ENCODE peak calls at places on chromosomes 4 and X, in seven cellular contexts. Z is Calu3, R is right lobe of liver, E is heart left ventricle, Y is WTC11, I is adrenal gland, V is left lung. F is an unnamed sample.

GRCh38 chrX:33923262-33923661 is 208.9 kb downstream of the FAM47A start:
- DNase-seq in Z (peak; percentile 12), R (no peak), E (no peak), Y (no peak), I (no peak), V (no peak), F (no peak)

GRCh38 chrX:35439042-35439639 is 359.0 kb upstream of the MAGEB16 start:
- DNase-seq in Z (no peak), R (no peak), E (no peak), Y (no peak), I (no peak), V (no peak), F (no peak)

GRCh38 chr4:83569967-83570366 is 34.1 kb downstream of the GPAT3 start:
- DNase-seq in Z (peak; percentile 12), R (no peak), E (no peak), Y (no peak), I (no peak), V (no peak), F (no peak)

GRCh38 chrX:30027636-30028035 is 187.7 kb upstream of the MAGEB2 start:
- DNase-seq in Z (no peak), R (no peak), E (no peak), Y (no peak), I (no peak), V (no peak), F (no peak)

GRCh38 chrX:14039344-14039743 is 9.7 kb upstream of the GEMIN8 start:
- DNase-seq in Z (peak; percentile 56), R (peak; percentile 46), E (peak; percentile 30), Y (peak; percentile 31), I (peak; percentile 62), V (no peak), F (no peak)

GRCh38 chr4:163587867-163588266 is 93.4 kb downstream of the TMA16 start:
- DNase-seq in Z (no peak), R (no peak), E (no peak), Y (peak; percentile 11), I (no peak), V (no peak), F (no peak)

GRCh38 chrX:53262918-53263394 is 18.4 kb downstream of the IQSEC2 start:
- DNase-seq in Z (peak; percentile 50), R (no peak), E (no peak), Y (no peak), I (no peak), V (no peak), F (no peak)

GRCh38 chrX:25021132-25021498 is 5.3 kb upstream of the ARX start:
- DNase-seq in Z (no peak), R (no peak), E (no peak), Y (no peak), I (no peak), V (no peak), F (no peak)

GRCh38 chrX:91434351-91435168 is at the start of gene PABPC5:
- DNase-seq in Z (no peak), R (peak; percentile 46), E (peak; percentile 78), Y (peak; percentile 80), I (peak; percentile 95), V (peak; percentile 81), F (no peak)

GRCh38 chr4:49063670-49064069 is 77.6 kb downstream of the CWH43 start:
- DNase-seq in Z (no peak), R (no peak), E (no peak), Y (no peak), I (no peak), V (no peak), F (no peak)

GRCh38 chrX:15939737-15940136 is 85.1 kb upstream of the AP1S2 start:
- DNase-seq in Z (no peak), R (no peak), E (no peak), Y (no peak), I (no peak), V (no peak), F (no peak)

GRCh38 chr4:648579-649292 is 23.4 kb downstream of the PDE6B start:
- DNase-seq in Z (no peak), R (no peak), E (peak; percentile 9), Y (no peak), I (no peak), V (peak; percentile 73), F (no peak)

GRCh38 chrX:1165535-1166196 is 46.8 kb downstream of the CRLF2 start:
- DNase-seq in Z (no peak), R (no peak), E (no peak), Y (no peak), I (peak; percentile 65), V (peak; percentile 21), F (no peak)

GRCh38 chr4:98627477-98627876 is 30.9 kb downstream of the TSPAN5 start:
- DNase-seq in Z (no peak), R (no peak), E (no peak), Y (no peak), I (no peak), V (no peak), F (no peak)

GRCh38 chr4:5566526-5566925 is 141.8 kb downstream of the EVC2 start:
- DNase-seq in Z (no peak), R (no peak), E (no peak), Y (no peak), I (no peak), V (no peak), F (no peak)

GRCh38 chrX:75483935-75484334 is 38.9 kb downstream of the ZDHHC15 start:
- DNase-seq in Z (no peak), R (no peak), E (no peak), Y (no peak), I (no peak), V (no peak), F (no peak)

GRCh38 chr4:113772319-113772718 is 10.8 kb upstream of the CAMK2D start:
- DNase-seq in Z (no peak), R (no peak), E (no peak), Y (no peak), I (no peak), V (peak; percentile 73), F (no peak)

GRCh38 chr4:98658287-98659105 is at the start of gene TSPAN5:
- DNase-seq in Z (peak; percentile 74), R (peak; percentile 80), E (peak; percentile 86), Y (peak; percentile 84), I (peak; percentile 75), V (peak; percentile 92), F (no peak)

GRCh38 chr4:86939123-86939522 is 4.3 kb downstream of the AFF1 start:
- DNase-seq in Z (no peak), R (no peak), E (no peak), Y (no peak), I (no peak), V (no peak), F (no peak)

GRCh38 chr4:2289955-2290333 is 28.0 kb upstream of the MXD4 start:
- DNase-seq in Z (no peak), R (peak; percentile 33), E (no peak), Y (no peak), I (peak; percentile 38), V (peak; percentile 60), F (no peak)

GRCh38 chrX:103017542-103017941 is 46.4 kb downstream of the BEX1 start:
- DNase-seq in Z (no peak), R (no peak), E (no peak), Y (no peak), I (no peak), V (no peak), F (no peak)

GRCh38 chr4:145956288-145956890 is 17.8 kb upstream of the ZNF827 start:
- DNase-seq in Z (peak; percentile 17), R (no peak), E (no peak), Y (peak; percentile 49), I (peak; percentile 53), V (no peak), F (no peak)

GRCh38 chr4:48173055-48173991 is 39.3 kb upstream of the TXK start:
- DNase-seq in Z (no peak), R (no peak), E (no peak), Y (no peak), I (no peak), V (no peak), F (no peak)

GRCh38 chrX:147226801-147227200 is 412.3 kb upstream of the CXorf51A start:
- DNase-seq in Z (no peak), R (no peak), E (no peak), Y (no peak), I (no peak), V (no peak), F (no peak)

GRCh38 chr4:23957465-23957864 is 67.6 kb upstream of the PPARGC1A start:
- DNase-seq in Z (no peak), R (no peak), E (no peak), Y (no peak), I (no peak), V (no peak), F (no peak)

DNA sequence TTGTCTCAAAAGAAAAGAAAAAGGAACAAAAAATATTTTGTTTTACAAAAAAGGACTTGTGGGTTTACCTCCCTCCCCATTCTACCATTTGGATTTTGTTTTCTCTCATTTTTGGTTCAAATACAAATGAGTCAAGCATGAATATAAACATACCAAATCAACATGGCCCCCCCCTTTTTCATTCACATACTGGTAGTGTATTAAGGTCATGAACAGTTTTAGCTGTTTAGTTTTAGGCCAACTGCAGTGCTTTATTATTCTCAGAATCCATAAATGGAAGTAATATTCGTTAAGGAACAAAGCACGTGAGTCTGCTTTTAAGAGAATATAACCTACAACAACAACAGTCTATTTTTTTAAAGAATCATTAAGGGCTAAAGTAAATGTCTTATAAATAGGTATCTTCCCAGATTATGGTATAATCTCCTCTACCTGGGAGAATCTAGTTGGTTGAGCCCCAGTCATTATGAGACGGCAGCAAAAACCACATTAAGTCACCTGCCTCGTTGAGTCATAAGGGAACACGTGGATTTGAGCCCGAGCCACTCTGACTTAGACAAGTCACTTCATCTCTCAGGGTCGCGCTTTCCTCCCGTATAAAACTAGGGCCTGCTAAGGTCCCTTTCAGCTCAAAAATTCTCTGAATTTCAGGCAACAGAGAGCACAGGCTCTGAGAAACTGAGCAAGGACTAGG is 26.7 kb downstream of the BCLAF3 start:
- DNase-seq in Z (no peak), R (no peak), E (no peak), Y (no peak), I (no peak), V (no peak), F (no peak)
- TF ChIP-seq CTCF in Z (no peak), R (no peak), E (no peak), Y (no peak), I (no peak), V (no peak), F (no peak)

GRCh38 chrX:129522184-129523059 is 868 bp downstream of the SMARCA1 start:
- DNase-seq in Z (peak; percentile 74), R (peak; percentile 63), E (peak; percentile 56), Y (peak; percentile 61), I (peak; percentile 75), V (peak; percentile 66), F (no peak)
- TF ChIP-seq CTCF in Z (no peak), R (no peak), E (no peak), Y (no peak), I (peak; percentile 16), V (no peak), F (no peak)

DNA sequence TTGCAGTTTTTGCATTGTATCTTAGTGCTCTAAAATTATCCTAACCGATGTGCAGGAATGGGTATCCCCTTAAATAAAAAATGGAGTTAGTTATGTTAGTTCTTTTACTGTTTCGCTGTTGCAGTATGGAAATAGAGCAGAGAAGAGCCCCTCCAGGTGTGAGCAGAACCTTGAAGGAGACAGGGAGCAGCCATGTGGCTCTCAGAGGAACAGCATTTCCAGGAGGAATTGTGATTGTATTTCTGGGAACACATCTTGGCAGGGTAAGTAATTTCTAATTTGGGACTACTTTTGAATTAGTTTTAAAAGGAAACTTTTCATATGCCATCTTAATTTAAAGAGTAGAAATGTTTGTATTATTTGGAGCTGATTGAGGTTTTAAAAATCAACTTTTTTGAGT is 5.3 kb upstream of the CCDC158 start:
- DNase-seq in Z (no peak), R (no peak), E (no peak), Y (no peak), I (no peak), V (no peak), F (no peak)
- TF ChIP-seq CTCF in Z (no peak), R (no peak), E (no peak), Y (no peak), I (no peak), V (no peak), F (no peak)

GRCh38 chr4:77959566-77960338 is 97.1 kb downstream of the MRPL1 start:
- DNase-seq in Z (peak; percentile 18), R (no peak), E (no peak), Y (no peak), I (no peak), V (no peak), F (peak; percentile 27)
- TF ChIP-seq CTCF in Z (peak; percentile 24), R (peak; percentile 61), E (peak; percentile 67), Y (peak; percentile 67), I (peak; percentile 69), V (peak; percentile 36), F (peak; percentile 43)

F was measured in HFF-Myc.